ENCODE peak calls at places on chromosome 18, in seven cellular contexts. V is HEK293T, M is DMS79 treated with DMSO at 0.1 percent for 48 hours, S is neuronal stem cell, I is NCI-H510A treated with DMSO at 0.1 percent for 48 hours, B is immature natural killer cell, U is GM06990. R is an unnamed sample.
A peak's percentile ranks its signal among the peaks of the same experiment; 100 is the strongest.

GRCh38 chr18:55384551-55385275 is 203.3 kb downstream of the TCF4 start:
- DNase-seq in V (peak; percentile 31), M (no peak), S (no peak), I (no peak), B (no peak), U (no peak), R (no peak)

GRCh38 chr18:13264986-13265900 is 46.7 kb downstream of the LDLRAD4 start:
- DNase-seq in V (no peak), M (no peak), S (no peak), I (no peak), B (no peak), U (no peak), R (no peak)

GRCh38 chr18:49016648-49017539 is 66.1 kb upstream of the SMAD7 start:
- DNase-seq in V (no peak), M (no peak), S (peak; percentile 40), I (no peak), B (no peak), U (no peak), R (peak; percentile 29)

GRCh38 chr18:66523219-66523991 is 80.5 kb downstream of the CDH19 start:
- DNase-seq in V (peak; percentile 4), M (no peak), S (no peak), I (no peak), B (no peak), U (no peak), R (no peak)

GRCh38 chr18:32768646-32769206 is 4.1 kb downstream of the KLHL14 start:
- DNase-seq in V (no peak), M (peak; percentile 36), S (no peak), I (no peak), B (no peak), U (no peak), R (no peak)

GRCh38 chr18:53411511-53411910 is 813.0 kb downstream of the MBD2 start:
- DNase-seq in V (no peak), M (no peak), S (no peak), I (no peak), B (no peak), U (no peak), R (no peak)

GRCh38 chr18:46458472-46458871 is 198.5 kb downstream of the LOXHD1 start:
- DNase-seq in V (no peak), M (no peak), S (no peak), I (no peak), B (no peak), U (no peak), R (no peak)

GRCh38 chr18:45168883-45169585 is 446.2 kb upstream of the SLC14A2 start:
- DNase-seq in V (no peak), M (no peak), S (no peak), I (no peak), B (no peak), U (no peak), R (no peak)

GRCh38 chr18:52588916-52589315 is 248.9 kb downstream of the DCC start:
- DNase-seq in V (no peak), M (no peak), S (no peak), I (no peak), B (no peak), U (no peak), R (peak; percentile 11)

R was measured in amniotic stem cell.